ENCODE peak calls at places on chromosomes 13 and 19, in ten cellular contexts. G is PC-9, L is GM23338, W is fibroblast of villous mesenchyme, D is fibroblast of pulmonary artery, Q is AG09309, B is Peyer's patch, C is WERI-Rb-1, V is tibial artery, M is ascending aorta. U is an unnamed sample.
A peak's percentile ranks its signal among the peaks of the same experiment; 100 is the strongest.

GRCh38 chr19:41821003-41821735 is 23.3 kb downstream of the LYPD4 start:
- DNase-seq in G (peak; percentile 47), L (peak; percentile 90), W (peak; percentile 30), D (peak; percentile 41), Q (no peak), B (no peak), C (peak; percentile 69), V (no peak), M (no peak), U (peak; percentile 56)

GRCh38 chr13:91142572-91142971 is 204.9 kb upstream of the MIR17HG start:
- DNase-seq in G (peak; percentile 7), L (no peak), W (peak; percentile 7), D (peak; percentile 61), Q (no peak), B (no peak), C (no peak), V (no peak), M (no peak), U (peak; percentile 36)

GRCh38 chr19:50784710-50785109 is 5.5 kb upstream of the ACP4 start:
- DNase-seq in G (no peak), L (no peak), W (no peak), D (no peak), Q (no peak), B (no peak), C (no peak), V (no peak), M (no peak), U (no peak)

GRCh38 chr19:41575998-41576397 is at the start of gene CEACAM21:
- DNase-seq in G (no peak), L (no peak), W (no peak), D (no peak), Q (no peak), B (no peak), C (no peak), V (peak; percentile 70), M (peak; percentile 40), U (no peak)

GRCh38 chr13:100673376-100673830 is 1.2 kb downstream of the TMTC4 start:
- DNase-seq in G (no peak), L (peak; percentile 52), W (no peak), D (no peak), Q (no peak), B (no peak), C (peak; percentile 46), V (no peak), M (no peak), U (no peak)

GRCh38 chr13:41621716-41622508 is 164.6 kb downstream of the RGCC start:
- DNase-seq in G (no peak), L (no peak), W (peak; percentile 85), D (peak; percentile 84), Q (no peak), B (no peak), C (no peak), V (no peak), M (no peak), U (peak; percentile 48)

GRCh38 chr13:112968380-112968909 is 569 bp upstream of the MCF2L start:
- DNase-seq in G (peak; percentile 65), L (peak; percentile 62), W (no peak), D (no peak), Q (no peak), B (peak; percentile 83), C (no peak), V (no peak), M (no peak), U (no peak)

GRCh38 chr13:41708648-41709175 is 251.4 kb downstream of the RGCC start:
- DNase-seq in G (no peak), L (peak; percentile 5), W (no peak), D (no peak), Q (no peak), B (no peak), C (no peak), V (peak; percentile 27), M (no peak), U (no peak)

GRCh38 chr13:74280795-74281490 is 146.7 kb upstream of the KLF12 start:
- DNase-seq in G (no peak), L (no peak), W (no peak), D (no peak), Q (no peak), B (no peak), C (no peak), V (no peak), M (no peak), U (peak; percentile 23)

GRCh38 chr13:29524176-29524575 is 71.3 kb downstream of the SLC7A1 start:
- DNase-seq in G (no peak), L (no peak), W (no peak), D (peak; percentile 96), Q (no peak), B (peak; percentile 36), C (no peak), V (peak; percentile 75), M (no peak), U (peak; percentile 96)

GRCh38 chr13:42272115-42272756 is at the start of gene AKAP11:
- DNase-seq in G (no peak), L (peak; percentile 73), W (peak; percentile 54), D (peak; percentile 49), Q (no peak), B (no peak), C (peak; percentile 29), V (peak; percentile 30), M (peak; percentile 10), U (peak; percentile 50)

DNA sequence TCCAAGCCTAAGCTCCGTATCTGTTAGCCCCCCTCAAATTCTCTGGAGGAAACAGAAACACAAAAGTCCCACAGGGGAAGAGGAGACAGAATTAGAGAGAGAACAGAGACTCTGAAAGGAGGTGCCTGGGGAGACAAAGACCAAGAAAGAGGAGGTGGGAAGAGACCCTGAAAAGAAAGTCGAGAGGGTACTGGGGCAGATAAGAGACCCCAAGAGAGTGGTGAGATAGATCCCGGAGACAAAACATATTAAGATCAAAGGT is 919 bp upstream of the GRWD1 start:
- DNase-seq in G (no peak), L (no peak), W (no peak), D (no peak), Q (no peak), B (no peak), C (no peak), V (no peak), M (no peak), U (no peak)
- H3K4me3 ChIP-seq in G (peak overlapping the region; percentile 92), L (peak overlapping the region; percentile 86), W (peak overlapping the region; percentile 95), D (peak overlapping the region; percentile 99), Q (peak overlapping the region; percentile 97), B (peak overlapping the region; percentile 90), C (peak overlapping the region; percentile 98), V (peak overlapping the region; percentile 99), M (peak overlapping the region; percentile 81), U (peak overlapping the region; percentile 85)

DNA sequence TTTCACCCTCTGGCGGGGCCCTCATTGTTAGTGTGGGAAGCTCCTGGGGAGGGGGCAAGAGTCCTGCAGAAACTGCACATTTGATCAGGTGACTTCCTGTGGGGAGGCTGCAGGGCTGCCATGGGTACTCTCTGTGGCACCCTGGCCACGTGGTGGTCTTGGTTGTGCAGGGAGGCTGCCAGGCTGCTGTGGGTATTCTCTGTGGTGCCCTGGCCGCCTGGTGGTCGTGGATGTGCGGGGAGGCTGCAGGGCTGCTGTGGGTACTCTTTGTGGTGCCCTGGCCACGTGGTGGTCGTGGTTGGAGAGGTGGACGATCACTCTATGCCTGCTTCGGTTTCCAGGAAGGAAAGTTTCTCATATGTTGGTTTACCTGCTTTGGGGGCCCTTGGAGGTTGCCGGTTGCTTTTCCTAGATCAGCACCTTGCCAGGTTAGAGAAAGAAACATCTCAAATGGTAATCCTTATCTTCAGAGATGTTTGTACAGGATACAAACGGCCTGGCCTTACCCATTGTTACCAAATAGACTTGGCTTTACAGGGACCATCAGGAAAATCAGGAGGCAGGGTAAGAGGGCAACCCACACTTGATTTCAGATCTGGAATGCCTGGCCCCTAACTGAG is 22.9 kb downstream of the TEX29 start:
- DNase-seq in G (no peak), L (no peak), W (no peak), D (no peak), Q (no peak), B (no peak), C (no peak), V (no peak), M (no peak), U (no peak)
- TF ChIP-seq CTCF in G (no peak), L (no peak), W (no peak), D (no peak), Q (no peak), B (no peak), C (no peak), V (no peak), M (no peak), U (no peak)

GRCh38 chr13:78024996-78025395 is 106.4 kb upstream of the EDNRB start:
- DNase-seq in G (no peak), L (no peak), W (no peak), D (peak; percentile 7), Q (no peak), B (no peak), C (no peak), V (no peak), M (no peak), U (no peak)
- H3K4me3 ChIP-seq in G (no peak overlapping the region), L (no peak overlapping the region), W (no peak overlapping the region), D (no peak overlapping the region), Q (no peak overlapping the region), B (no peak overlapping the region), C (no peak overlapping the region), V (no peak overlapping the region), M (no peak overlapping the region), U (no peak overlapping the region)

GRCh38 chr19:49683814-49684250 is 5.6 kb upstream of the ADM5 start:
- DNase-seq in G (no peak), L (no peak), W (no peak), D (no peak), Q (no peak), B (no peak), C (no peak), V (no peak), M (no peak), U (no peak)

GRCh38 chr19:49682274-49682673 is 5.2 kb downstream of the PRMT1 start:
- DNase-seq in G (no peak), L (no peak), W (peak; percentile 14), D (no peak), Q (no peak), B (no peak), C (no peak), V (no peak), M (no peak), U (no peak)

GRCh38 chr19:49684983-49685553 is 4.3 kb upstream of the ADM5 start:
- DNase-seq in G (no peak), L (no peak), W (no peak), D (no peak), Q (no peak), B (no peak), C (no peak), V (no peak), M (no peak), U (no peak)

GRCh38 chr19:49685845-49686332 is 3.5 kb upstream of the ADM5 start:
- DNase-seq in G (no peak), L (no peak), W (no peak), D (no peak), Q (no peak), B (no peak), C (no peak), V (no peak), M (no peak), U (no peak)

DNA sequence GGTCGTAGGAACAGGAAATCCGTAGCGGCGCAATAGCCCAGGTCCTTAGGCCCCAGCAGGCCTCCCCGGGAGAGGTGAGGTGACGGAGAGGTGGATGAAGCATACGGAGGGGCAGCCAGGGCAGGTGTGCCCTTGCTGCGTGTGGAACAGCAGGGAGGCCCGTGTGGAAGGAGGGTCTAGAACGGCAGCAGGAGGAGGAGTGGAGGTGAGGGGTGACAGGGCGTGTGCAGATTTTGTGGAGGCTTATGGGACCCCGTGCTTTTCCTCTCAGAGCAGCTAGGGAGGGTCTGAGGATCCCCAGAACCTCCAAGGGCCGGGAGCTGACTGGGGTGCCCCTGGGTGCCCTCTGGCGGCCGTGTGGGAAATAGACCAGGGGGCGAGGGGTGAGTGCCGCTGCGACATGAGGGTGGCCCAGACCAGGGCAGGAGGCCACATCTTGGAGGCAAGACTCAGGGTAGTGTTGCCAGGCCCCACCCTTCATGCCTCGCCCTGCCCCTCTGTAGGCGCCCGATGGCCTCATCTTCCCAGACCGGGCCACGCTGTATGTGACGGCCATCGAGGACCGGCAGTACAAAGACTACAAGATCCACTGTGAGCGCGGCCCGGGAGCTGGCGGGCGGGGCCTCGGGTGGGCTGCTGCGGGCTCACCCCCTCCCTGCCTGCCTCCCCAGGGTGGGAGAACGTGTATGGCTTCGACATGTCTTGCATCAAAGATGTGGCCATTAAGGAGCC is 5.0 kb upstream of the ADM5 start:
- DNase-seq in G (no peak), L (peak; percentile 75), W (no peak), D (no peak), Q (no peak), B (no peak), C (no peak), V (no peak), M (no peak), U (no peak)
- TF ChIP-seq CTCF in G (peak; percentile 71), L (peak; percentile 60), W (peak; percentile 44), D (peak; percentile 47), Q (peak; percentile 50), B (peak; percentile 52), C (peak; percentile 54), V (peak; percentile 12), M (peak; percentile 31), U (peak; percentile 65)

U was measured in cardiac fibroblast.